ENCODE peak calls at places on chromosomes 6 and 20, in seven cellular contexts. Z, O, P, T, F, G and W are unnamed samples. For H3K4me1, the result is how much of the 10 kb centered on the place peaks cover.

GRCh38 chr6:159168536-159169192 is 536 bp upstream of the FNDC1 start:
- DNase-seq in O (peak), Z (peak), P (peak), T (no peak), G (no peak), F (no peak), W (no peak)

GRCh38 chr20:35680464-35681183 is 15.9 kb upstream of the CPNE1 start:
- DNase-seq in O (no peak), P (no peak), G (no peak), T (no peak), Z (no peak), F (no peak), W (no peak)

GRCh38 chr20:13545755-13546154 is 93.0 kb downstream of the TASP1 start:
- DNase-seq in P (no peak), F (no peak), O (no peak), Z (peak), G (no peak), T (no peak), W (no peak)

GRCh38 chr20:11484479-11484878 is 433.2 kb upstream of the BTBD3 start:
- DNase-seq in F (no peak), P (no peak), G (no peak), Z (no peak), T (no peak), O (no peak), W (no peak)

GRCh38 chr6:45436544-45437440 is 59.1 kb upstream of the SUPT3H start:
- DNase-seq in Z (peak), T (peak), F (no peak), G (no peak), P (no peak), O (no peak), W (no peak)

GRCh38 chr6:89454300-89454699 is 21.3 kb downstream of the ANKRD6 start:
- DNase-seq in Z (no peak), P (no peak), F (no peak), G (no peak), T (no peak), O (no peak), W (no peak)

GRCh38 chr6:12873706-12874105 is 157.1 kb downstream of the PHACTR1 start:
- DNase-seq in T (no peak), O (no peak), G (no peak), P (no peak), Z (peak), F (no peak), W (no peak)

GRCh38 chr6:109867970-109868358 is 110.1 kb upstream of the GPR6 start:
- DNase-seq in P (no peak), F (no peak), O (no peak), G (no peak), Z (peak), T (peak), W (no peak)

GRCh38 chr6:137044366-137045220 is at the start of gene IL20RA:
- DNase-seq in F (peak), P (peak), T (peak), Z (peak), O (no peak), G (peak), W (no peak)

GRCh38 chr20:59006864-59007757 is at the start of gene CTSZ:
- DNase-seq in T (peak), O (peak), Z (peak), F (peak), G (peak), P (peak), W (peak)

GRCh38 chr6:165571068-165571682 is 91.9 kb downstream of the PDE10A start:
- DNase-seq in T (no peak), P (no peak), O (no peak), G (no peak), Z (peak), F (no peak), W (no peak)

GRCh38 chr20:57043091-57043490 is 223.3 kb downstream of the BMP7 start:
- DNase-seq in T (no peak), F (no peak), O (no peak), P (no peak), Z (peak), G (no peak), W (no peak)

GRCh38 chr6:149470948-149471347 is 13.9 kb downstream of the ZC3H12D start:
- DNase-seq in G (no peak), T (no peak), P (no peak), F (no peak), Z (no peak), O (no peak), W (no peak)
- H3K4me1 ChIP-seq in G (half or more), T (under half), P (under half), F (under half), Z (under half), O (under half), W (under half)

GRCh38 chr20:2133318-2134183 is 31.9 kb downstream of the STK35 start:
- DNase-seq in P (no peak), Z (peak), G (no peak), T (peak), O (no peak), F (no peak), W (no peak)

GRCh38 chr20:2132461-2132901 is 30.9 kb downstream of the STK35 start:
- DNase-seq in F (no peak), O (no peak), Z (peak), T (peak), G (no peak), P (no peak), W (no peak)

GRCh38 chr20:2130062-2130591 is 28.5 kb downstream of the STK35 start:
- DNase-seq in F (no peak), G (no peak), P (no peak), T (no peak), Z (peak), O (no peak), W (no peak)

GRCh38 chr20:2130668-2131067 is 29.0 kb downstream of the STK35 start:
- DNase-seq in Z (peak), G (no peak), O (no peak), P (no peak), T (no peak), F (no peak), W (no peak)

DNA sequence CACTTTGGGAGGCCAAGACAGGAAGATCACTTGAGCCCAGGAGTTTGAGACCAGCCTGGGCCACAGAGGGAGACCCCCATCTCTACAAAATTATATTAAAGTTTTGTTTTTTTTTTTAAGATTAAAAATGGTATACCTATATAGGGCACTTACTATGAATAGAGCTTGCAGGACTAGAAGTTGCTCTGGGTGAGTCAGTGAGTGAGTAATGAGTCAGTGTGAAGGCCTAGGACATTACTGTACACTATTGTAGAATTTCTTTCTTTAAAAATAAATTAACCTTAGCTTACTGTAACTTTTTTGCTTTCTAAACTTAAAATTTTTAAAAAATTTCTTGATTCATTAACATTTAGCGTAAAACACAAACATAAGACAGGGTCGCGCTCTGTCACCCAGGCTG is 29.7 kb downstream of the STK35 start:
- DNase-seq in G (no peak), T (peak), P (no peak), Z (peak), O (no peak), F (no peak), W (no peak)
- H3K27ac ChIP-seq in G (no peak), T (peak), P (no peak), Z (no peak), O (no peak), F (no peak), W (no peak)

GRCh38 chr20:19975436-19975799 is 41.7 kb upstream of the NAA20 start:
- DNase-seq in G (no peak), T (peak), P (peak), O (no peak), F (peak), Z (peak), W (no peak)
- H3K4me1 ChIP-seq in G (under half), T (under half), P (half or more), O (under half), F (under half), Z (under half), W (under half)

GRCh38 chr20:45329497-45330319 is 18.5 kb downstream of the SDC4 start:
- DNase-seq in P (peak), F (peak), Z (no peak), T (no peak), O (no peak), G (no peak), W (no peak)

GRCh38 chr20:45325367-45325766 is 17.3 kb upstream of the MATN4 start:
- DNase-seq in T (no peak), P (no peak), O (no peak), F (no peak), G (no peak), Z (no peak), W (no peak)

GRCh38 chr20:45328451-45328850 is 19.8 kb downstream of the SDC4 start:
- DNase-seq in O (no peak), Z (no peak), T (no peak), G (no peak), P (no peak), F (no peak), W (no peak)

GRCh38 chr20:45330476-45330875 is 17.7 kb downstream of the SDC4 start:
- DNase-seq in Z (no peak), G (no peak), P (no peak), F (no peak), T (no peak), O (no peak), W (no peak)
- H3K27ac ChIP-seq in Z (no peak), G (no peak), P (no peak), F (peak), T (no peak), O (no peak), W (no peak)

DNA sequence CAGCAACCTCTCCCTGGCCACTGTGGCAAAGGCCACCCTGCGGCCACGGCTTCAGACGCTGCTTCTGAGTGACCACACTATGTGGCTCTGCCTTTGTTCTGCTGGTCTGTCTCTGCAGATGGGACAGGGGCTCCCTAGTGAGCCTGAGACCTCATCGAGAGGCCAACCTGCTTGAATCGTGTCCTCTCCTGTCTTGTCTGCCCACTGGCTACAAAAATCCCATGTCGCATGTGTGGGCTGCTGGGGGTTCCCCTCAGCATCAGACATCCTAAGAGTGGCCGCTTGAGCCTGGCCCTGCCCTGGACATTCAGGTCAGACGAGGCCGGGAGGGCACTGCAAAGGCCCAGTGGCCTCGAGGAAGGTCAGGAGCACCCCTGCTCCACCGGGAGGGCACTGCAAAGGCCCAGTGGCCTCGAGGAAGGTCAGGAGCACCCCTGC is 222.9 kb downstream of the DLL1 start:
- DNase-seq in P (peak), G (no peak), T (no peak), O (no peak), F (no peak), Z (no peak), W (no peak)
- H3K4me1 ChIP-seq in P (under half), G (under half), T (under half), O (under half), F (under half), Z (under half), W (under half)